ENCODE peak calls at places on chromosome 22, in four cellular contexts. F is AG20443, G is H4, P is kidney tubule cell. R is an unnamed sample.

GRCh38 chr22:49017769-49018330 is 809.8 kb downstream of the BRD1 start:
- DNase-seq in F (no peak), G (no peak), P (no peak), R (no peak)

GRCh38 chr22:26835929-26836528 is 178.6 kb downstream of the MIAT start:
- DNase-seq in F (peak), G (peak), P (peak), R (no peak)

GRCh38 chr22:20080445-20080775 is 369 bp downstream of the DGCR8 start:
- DNase-seq in F (peak), G (no peak), P (peak), R (peak)

GRCh38 chr22:24434472-24435322 is 7.3 kb downstream of the ADORA2A start:
- DNase-seq in F (no peak), G (no peak), P (no peak), R (no peak)

GRCh38 chr22:44526431-44527115 is 28.5 kb upstream of the RTL6 start:
- DNase-seq in F (no peak), G (no peak), P (no peak), R (no peak)

GRCh38 chr22:30864441-30865420 is 103.8 kb downstream of the MORC2 start:
- DNase-seq in F (peak), G (no peak), P (no peak), R (no peak)

GRCh38 chr22:36762687-36763260 is 13.1 kb downstream of the IFT27 start:
- DNase-seq in F (peak), G (no peak), P (no peak), R (no peak)

GRCh38 chr22:24134090-24134846 is 47.0 kb upstream of the SUSD2 start:
- DNase-seq in F (no peak), G (no peak), P (no peak), R (peak)

GRCh38 chr22:28940441-28940840 is 57.1 kb downstream of the ZNRF3 start:
- DNase-seq in F (no peak), G (no peak), P (no peak), R (no peak)

GRCh38 chr22:22237521-22237920 is 7.1 kb upstream of the VPREB1 start:
- DNase-seq in F (no peak), G (no peak), P (no peak), R (no peak)

GRCh38 chr22:38570841-38571364 is 920 bp upstream of the DMC1 start:
- DNase-seq in F (peak), G (peak), P (peak), R (no peak)

GRCh38 chr22:35736701-35737100 is 19.0 kb downstream of the APOL5 start:
- DNase-seq in F (no peak), G (no peak), P (no peak), R (no peak)

GRCh38 chr22:30004101-30004500 is 76.2 kb upstream of the HORMAD2 start:
- DNase-seq in F (no peak), G (no peak), P (peak), R (no peak)

GRCh38 chr22:20805972-20806471 is 32.1 kb downstream of the SERPIND1 start:
- DNase-seq in F (peak), G (no peak), P (peak), R (no peak)

GRCh38 chr22:17477401-17477833 is 85.9 kb upstream of the SLC25A18 start:
- DNase-seq in F (no peak), G (peak), P (no peak), R (no peak)

GRCh38 chr22:28570697-28571373 is 108.8 kb downstream of the TTC28 start:
- DNase-seq in F (no peak), G (no peak), P (no peak), R (no peak)

GRCh38 chr22:43851979-43852307 is 10.4 kb downstream of the SULT4A1 start:
- DNase-seq in F (no peak), G (no peak), P (no peak), R (no peak)

GRCh38 chr22:39254789-39255298 is 10.1 kb upstream of the PDGFB start:
- DNase-seq in F (peak), G (peak), P (peak), R (no peak)

R was measured in Right ventricle myocardium inferior.